ENCODE peak calls at places on chromosomes 5 and 9, in four cellular contexts. One of them, this sample, is unnamed.

GRCh38 chr5:56981906-56982305 is 30.0 kb upstream of the MIER3 start:
- DNase-seq in H1: no peak
- DNase-seq in K562: no peak
- DNase-seq in HepG2: no peak
- DNase-seq in this sample: no peak

GRCh38 chr5:36200513-36200912 is 41.2 kb downstream of the NADK2 start:
- DNase-seq in H1: no peak
- DNase-seq in K562: no peak
- DNase-seq in HepG2: no peak
- DNase-seq in this sample: peak

GRCh38 chr5:139820130-139820529 is 24.5 kb downstream of the PSD2 start:
- DNase-seq in H1: no peak
- DNase-seq in K562: no peak
- DNase-seq in HepG2: no peak
- DNase-seq in this sample: no peak

GRCh38 chr5:58816181-58816731 is 233.4 kb downstream of the RAB3C start:
- DNase-seq in H1: no peak
- DNase-seq in K562: no peak
- DNase-seq in HepG2: no peak
- DNase-seq in this sample: no peak

GRCh38 chr5:111229871-111230812 is 6.0 kb downstream of the CAMK4 start:
- DNase-seq in H1: no peak
- DNase-seq in K562: no peak
- DNase-seq in HepG2: no peak
- DNase-seq in this sample: no peak

GRCh38 chr9:75147638-75148037 is 59.3 kb downstream of the OSTF1 start:
- DNase-seq in H1: no peak
- DNase-seq in K562: no peak
- DNase-seq in HepG2: no peak
- DNase-seq in this sample: peak

GRCh38 chr9:125147401-125147951 is 4.1 kb upstream of the SCAI start:
- DNase-seq in H1: no peak
- DNase-seq in K562: no peak
- DNase-seq in HepG2: no peak
- DNase-seq in this sample: peak

GRCh38 chr5:139845846-139846681 is 50.5 kb downstream of the PSD2 start:
- DNase-seq in H1: no peak
- DNase-seq in K562: no peak
- DNase-seq in HepG2: no peak
- DNase-seq in this sample: no peak

GRCh38 chr5:163205645-163206044 is 231.8 kb upstream of the CCNG1 start:
- DNase-seq in H1: no peak
- DNase-seq in K562: no peak
- DNase-seq in HepG2: no peak
- DNase-seq in this sample: no peak

DNA sequence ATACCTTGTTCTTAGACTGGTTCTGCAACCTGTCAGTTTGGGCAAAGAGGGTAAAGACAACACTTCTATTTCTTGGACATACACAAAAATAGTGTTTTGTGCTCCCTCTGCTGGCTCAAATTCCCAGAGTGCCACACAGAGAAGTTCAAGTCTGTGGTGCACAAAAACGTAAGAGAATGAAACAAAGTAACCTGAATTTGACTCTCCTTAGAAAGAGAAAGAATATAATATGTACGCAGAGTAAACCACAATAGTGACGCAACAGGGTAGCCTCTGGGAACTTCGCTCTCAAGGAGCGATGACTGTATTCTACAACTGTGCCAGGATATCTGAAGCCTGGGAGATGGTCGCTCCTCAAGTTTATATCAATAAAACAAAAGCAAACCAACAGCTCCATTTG is 18.5 kb downstream of the DDX31 start:
- DNase-seq in H1: no peak
- DNase-seq in K562: no peak
- DNase-seq in HepG2: no peak
- DNase-seq in this sample: peak
- TF ChIP-seq JUN in H1: no peak
- TF ChIP-seq JUN in K562: no peak
- TF ChIP-seq JUN in HepG2: no peak
- TF ChIP-seq JUN in this sample: no peak

GRCh38 chr5:15421798-15422456 is 78.1 kb upstream of the FBXL7 start:
- DNase-seq in H1: no peak
- DNase-seq in K562: no peak
- DNase-seq in HepG2: no peak
- DNase-seq in this sample: no peak
- TF ChIP-seq POLR2AphosphoS5 in H1: no peak
- TF ChIP-seq POLR2AphosphoS5 in K562: no peak
- TF ChIP-seq POLR2AphosphoS5 in HepG2: no peak
- TF ChIP-seq POLR2AphosphoS5 in this sample: no peak

DNA sequence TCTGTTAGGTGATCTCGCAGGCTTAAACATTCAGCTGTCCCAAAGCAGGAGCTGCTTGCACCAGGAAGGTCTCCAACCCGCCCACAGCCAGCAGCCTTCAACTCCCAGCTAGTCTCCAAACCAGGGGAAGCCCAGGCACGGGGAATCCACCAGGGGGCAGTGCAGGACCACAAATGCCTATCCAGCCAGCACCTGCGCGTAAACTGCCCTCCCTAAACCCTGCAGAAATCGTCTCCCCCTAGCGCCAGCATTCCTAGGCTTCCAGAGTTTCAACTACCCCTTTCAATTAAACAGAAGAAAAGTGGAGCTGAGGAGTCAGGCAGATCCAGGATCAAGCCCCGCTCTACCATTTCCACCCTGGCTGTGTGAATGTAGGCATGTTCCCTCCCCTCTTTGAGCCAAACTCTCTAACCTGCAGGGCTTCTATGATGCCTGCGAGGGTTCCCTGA is 72.0 kb downstream of the HRH2 start:
- DNase-seq in H1: peak
- DNase-seq in K562: peak
- DNase-seq in HepG2: peak
- DNase-seq in this sample: peak
- H3K4me2 ChIP-seq in H1: peak
- H3K4me2 ChIP-seq in K562: no peak
- H3K4me2 ChIP-seq in HepG2: peak
- H3K4me2 ChIP-seq in this sample: no peak

GRCh38 chr9:14314424-14314928 is 535 bp upstream of the NFIB start:
- DNase-seq in H1: no peak
- DNase-seq in K562: peak
- DNase-seq in HepG2: peak
- DNase-seq in this sample: peak
- TF ChIP-seq JUN in H1: no peak
- TF ChIP-seq JUN in K562: no peak
- TF ChIP-seq JUN in HepG2: no peak
- TF ChIP-seq JUN in this sample: no peak

GRCh38 chr5:149141224-149141956 is at the start of gene ABLIM3:
- DNase-seq in H1: peak
- DNase-seq in K562: peak
- DNase-seq in HepG2: no peak
- DNase-seq in this sample: peak
- TF ChIP-seq POLR2AphosphoS5 in H1: no peak
- TF ChIP-seq POLR2AphosphoS5 in K562: no peak
- TF ChIP-seq POLR2AphosphoS5 in HepG2: no peak
- TF ChIP-seq POLR2AphosphoS5 in this sample: peak

DNA sequence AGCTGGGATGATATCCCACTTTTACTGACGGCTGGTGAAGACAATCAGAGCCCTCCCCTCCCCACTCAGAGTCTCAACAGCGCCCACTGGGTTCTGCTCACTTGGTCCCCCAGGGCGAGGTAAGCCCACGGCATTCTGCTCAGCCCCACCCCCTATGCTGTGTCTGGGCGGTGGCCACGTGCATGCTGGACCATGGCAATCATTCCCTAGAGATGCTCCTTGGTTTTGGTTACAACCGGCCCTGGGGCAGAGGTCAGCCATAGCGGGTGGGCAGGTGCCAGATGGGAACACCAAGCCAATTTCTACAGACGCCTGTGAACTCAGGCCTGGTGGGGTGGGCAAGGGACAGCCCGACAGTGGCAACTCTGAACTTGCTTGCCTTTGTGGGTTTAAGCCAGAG is 94.1 kb downstream of the CRB2 start:
- DNase-seq in H1: no peak
- DNase-seq in K562: peak
- DNase-seq in HepG2: no peak
- DNase-seq in this sample: no peak
- H3K4me2 ChIP-seq in H1: no peak
- H3K4me2 ChIP-seq in K562: no peak
- H3K4me2 ChIP-seq in HepG2: no peak
- H3K4me2 ChIP-seq in this sample: no peak

GRCh38 chr5:10248378-10249260 is 1.1 kb downstream of the ATPSCKMT start:
- DNase-seq in H1: no peak
- DNase-seq in K562: no peak
- DNase-seq in HepG2: no peak
- DNase-seq in this sample: no peak
- TF ChIP-seq JUN in H1: no peak
- TF ChIP-seq JUN in K562: no peak
- TF ChIP-seq JUN in HepG2: no peak
- TF ChIP-seq JUN in this sample: no peak

GRCh38 chr9:1676771-1677170 is 338.4 kb upstream of the SMARCA2 start:
- DNase-seq in H1: no peak
- DNase-seq in K562: no peak
- DNase-seq in HepG2: no peak
- DNase-seq in this sample: no peak
- TF ChIP-seq POLR2AphosphoS5 in H1: no peak
- TF ChIP-seq POLR2AphosphoS5 in K562: no peak
- TF ChIP-seq POLR2AphosphoS5 in HepG2: no peak
- TF ChIP-seq POLR2AphosphoS5 in this sample: no peak

GRCh38 chr5:141605523-141606277 is 13.1 kb downstream of the DIAPH1 start:
- DNase-seq in H1: no peak
- DNase-seq in K562: no peak
- DNase-seq in HepG2: no peak
- DNase-seq in this sample: peak

GRCh38 chr5:141603912-141604311 is 14.9 kb downstream of the DIAPH1 start:
- DNase-seq in H1: no peak
- DNase-seq in K562: no peak
- DNase-seq in HepG2: no peak
- DNase-seq in this sample: no peak

GRCh38 chr5:141608557-141608956 is 10.2 kb downstream of the DIAPH1 start:
- DNase-seq in H1: no peak
- DNase-seq in K562: no peak
- DNase-seq in HepG2: peak
- DNase-seq in this sample: no peak

GRCh38 chr5:141608046-141608445 is 10.8 kb downstream of the DIAPH1 start:
- DNase-seq in H1: no peak
- DNase-seq in K562: no peak
- DNase-seq in HepG2: no peak
- DNase-seq in this sample: no peak

GRCh38 chr5:141604318-141604717 is 14.5 kb downstream of the DIAPH1 start:
- DNase-seq in H1: no peak
- DNase-seq in K562: peak
- DNase-seq in HepG2: peak
- DNase-seq in this sample: peak
- H3K4me2 ChIP-seq in H1: no peak
- H3K4me2 ChIP-seq in K562: peak
- H3K4me2 ChIP-seq in HepG2: peak
- H3K4me2 ChIP-seq in this sample: peak

GRCh38 chr5:7869474-7870136 is 657 bp downstream of the MTRR start:
- DNase-seq in H1: no peak
- DNase-seq in K562: no peak
- DNase-seq in HepG2: no peak
- DNase-seq in this sample: peak
- TF ChIP-seq JUN in H1: no peak
- TF ChIP-seq JUN in K562: no peak
- TF ChIP-seq JUN in HepG2: no peak
- TF ChIP-seq JUN in this sample: no peak